ENCODE peak calls at places on chromosome 4, in four cellular contexts. S, X, J and V are unnamed samples.

GRCh38 chr4:164488114-164488513 is 265.8 kb upstream of the SMIM31 start:
- DNase-seq in J (no peak), X (no peak), S (no peak), V (peak; percentile 78)

GRCh38 chr4:180695851-180696250 is 1547.4 kb upstream of the TENM3 start:
- DNase-seq in J (peak; percentile 92), X (no peak), S (no peak), V (peak; percentile 40)

GRCh38 chr4:127889903-127890302 is 9.2 kb downstream of the PLK4 start:
- DNase-seq in S (no peak), X (no peak), J (no peak), V (no peak)

GRCh38 chr4:139934786-139935330 is 219.1 kb downstream of the MAML3 start:
- DNase-seq in X (no peak), S (no peak), J (no peak), V (no peak)

GRCh38 chr4:176289561-176289960 is 20.5 kb upstream of the ASB5 start:
- DNase-seq in J (no peak), X (no peak), S (no peak), V (no peak)

GRCh38 chr4:140152760-140153418 is 1.1 kb downstream of the MAML3 start:
- DNase-seq in S (peak; percentile 58), J (peak; percentile 61), X (peak; percentile 52), V (peak; percentile 43)

GRCh38 chr4:173274744-173275143 is 59.4 kb downstream of the HMGB2 start:
- DNase-seq in X (no peak), S (no peak), J (no peak), V (no peak)

GRCh38 chr4:115090483-115091075 is 22.8 kb downstream of the NDST4 start:
- DNase-seq in X (no peak), J (peak; percentile 22), S (no peak), V (peak; percentile 53)

GRCh38 chr4:76058888-76059426 is 15.6 kb upstream of the ART3 start:
- DNase-seq in S (no peak), X (no peak), J (no peak), V (no peak)

GRCh38 chr4:173805884-173806283 is 275.9 kb upstream of the HAND2 start:
- DNase-seq in X (no peak), J (no peak), S (no peak), V (no peak)

GRCh38 chr4:24321637-24322036 is 262.7 kb downstream of the DHX15 start:
- DNase-seq in J (no peak), X (no peak), S (no peak), V (no peak)

GRCh38 chr4:87781569-87781968 is 17.8 kb upstream of the IBSP start:
- DNase-seq in X (no peak), J (no peak), S (no peak), V (no peak)

GRCh38 chr4:162645381-162645780 is 481.6 kb upstream of the FSTL5 start:
- DNase-seq in J (no peak), S (no peak), X (no peak), V (peak; percentile 18)

GRCh38 chr4:175539498-175539897 is 272.6 kb downstream of the GPM6A start:
- DNase-seq in X (no peak), J (no peak), S (no peak), V (no peak)

GRCh38 chr4:8846046-8846720 is 25.5 kb downstream of the HMX1 start:
- DNase-seq in X (no peak), S (no peak), J (no peak), V (no peak)

GRCh38 chr4:142475663-142476062 is 370.4 kb downstream of the INPP4B start:
- DNase-seq in S (no peak), J (peak; percentile 13), X (no peak), V (peak; percentile 47)

GRCh38 chr4:137414802-137415201 is 117.5 kb downstream of the PCDH18 start:
- DNase-seq in J (no peak), X (no peak), S (no peak), V (no peak)

GRCh38 chr4:1198070-1198844 is 25.9 kb upstream of the SPON2 start:
- DNase-seq in X (no peak), J (no peak), S (no peak), V (no peak)

GRCh38 chr4:139973611-139974010 is 180.4 kb downstream of the MAML3 start:
- DNase-seq in X (no peak), J (peak; percentile 30), S (no peak), V (no peak)

GRCh38 chr4:1249731-1250526 is 999 bp upstream of the CTBP1 start:
- DNase-seq in J (peak; percentile 24), S (no peak), X (peak; percentile 51), V (no peak)

DNA sequence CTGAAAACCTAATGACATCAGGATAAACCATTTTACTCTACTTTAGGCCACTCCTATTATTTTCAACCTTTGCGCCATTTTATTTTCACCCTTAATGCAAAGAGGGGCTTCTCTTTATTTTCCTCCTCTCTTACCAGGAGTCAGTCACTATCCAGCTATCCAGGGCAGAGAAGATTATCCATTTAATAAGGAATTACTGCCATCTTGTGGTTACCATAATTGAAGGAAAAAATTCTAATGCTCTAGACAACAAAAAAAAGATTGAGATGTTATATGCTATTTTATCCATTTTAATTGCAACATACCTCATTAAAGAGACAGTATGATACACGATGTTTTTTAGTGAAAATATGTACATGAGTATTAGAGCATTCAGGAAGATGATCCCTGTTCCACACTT is 514.5 kb upstream of the FAM241A start:
- DNase-seq in J (peak; percentile 48), X (no peak), S (no peak), V (peak; percentile 40)
- TF ChIP-seq CTCF in J (peak; percentile 29), X (peak; percentile 2), S (peak; percentile 37), V (peak; percentile 31)

DNA sequence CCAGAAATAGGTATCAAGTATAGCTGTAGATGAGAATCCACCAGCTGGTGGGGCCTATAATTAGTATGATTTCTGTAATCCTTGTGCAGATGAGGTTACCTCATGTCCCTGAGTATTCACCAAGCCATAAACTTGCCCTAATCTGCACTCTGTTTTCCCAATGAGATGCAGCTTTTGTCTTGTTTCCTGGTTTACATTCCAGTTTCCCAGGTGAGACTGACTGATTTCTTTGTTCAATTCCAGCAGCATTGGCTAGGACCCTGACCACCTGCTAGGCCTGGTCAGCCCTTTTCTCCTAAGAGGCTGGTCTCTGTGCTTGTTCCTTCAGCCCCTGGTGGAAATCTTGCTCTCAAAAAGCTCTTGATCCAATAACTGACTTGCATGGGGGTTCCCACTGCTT is 44.6 kb downstream of the GABRB1 start:
- DNase-seq in S (no peak), X (no peak), J (no peak), V (no peak)
- TF ChIP-seq CTCF in S (no peak), X (no peak), J (no peak), V (no peak)

DNA sequence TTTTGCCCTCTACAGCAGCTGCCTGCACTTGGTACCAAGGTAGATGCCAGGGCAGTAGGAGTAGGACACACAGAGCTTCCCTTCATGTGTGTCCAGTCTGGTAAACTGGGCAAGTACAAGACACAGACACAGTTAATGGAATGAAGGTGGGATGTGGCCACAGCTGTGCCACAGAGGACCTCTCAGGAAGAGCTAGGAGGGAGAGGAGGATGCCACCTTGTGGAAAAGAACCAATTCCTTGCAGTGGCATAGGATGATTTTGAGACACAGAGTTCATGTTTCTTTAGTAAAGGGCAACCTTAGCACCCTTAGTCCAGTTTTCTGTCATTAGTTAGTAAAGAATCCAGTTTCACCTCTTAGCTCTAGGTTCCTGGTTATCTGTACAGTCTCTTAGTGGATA is 36.3 kb upstream of the TBC1D14 start:
- DNase-seq in J (no peak), X (no peak), S (no peak), V (peak; percentile 34)
- TF ChIP-seq CTCF in J (peak; percentile 15), X (no peak), S (no peak), V (no peak)

GRCh38 chr4:6251365-6251764 is 18.3 kb upstream of the WFS1 start:
- DNase-seq in X (no peak), S (no peak), J (no peak), V (no peak)

GRCh38 chr4:6250235-6250983 is 19.2 kb upstream of the WFS1 start:
- DNase-seq in S (no peak), J (peak; percentile 65), X (no peak), V (peak; percentile 74)

GRCh38 chr4:6253111-6253510 is 16.5 kb upstream of the WFS1 start:
- DNase-seq in J (no peak), S (no peak), X (no peak), V (no peak)

GRCh38 chr4:6252051-6252450 is 17.6 kb upstream of the WFS1 start:
- DNase-seq in J (no peak), X (no peak), S (no peak), V (no peak)

DNA sequence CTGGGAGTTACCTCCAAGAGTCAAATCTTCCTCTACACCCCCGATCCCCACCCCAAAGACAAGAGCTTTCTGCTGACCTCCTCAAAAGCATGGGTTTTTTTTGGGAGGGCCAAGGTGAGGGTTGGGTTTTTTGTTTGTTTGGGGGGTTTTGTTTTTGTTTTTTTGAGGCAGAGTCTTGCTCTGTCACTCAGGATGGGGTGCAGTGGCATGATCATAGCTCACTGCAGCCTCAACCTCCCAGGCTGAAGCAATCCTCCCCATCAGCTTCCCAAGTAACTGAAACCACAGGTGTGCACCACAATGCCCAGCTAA is 18.7 kb upstream of the WFS1 start:
- DNase-seq in J (no peak), X (no peak), S (no peak), V (no peak)
- TF ChIP-seq CTCF in J (no peak), X (no peak), S (no peak), V (no peak)

GRCh38 chr4:27176400-27176799 is 315.8 kb downstream of the STIM2 start:
- DNase-seq in X (no peak), S (no peak), J (peak; percentile 32), V (peak; percentile 60)
- TF ChIP-seq CTCF in X (no peak), S (peak; percentile 45), J (peak; percentile 52), V (peak; percentile 69)

DNA sequence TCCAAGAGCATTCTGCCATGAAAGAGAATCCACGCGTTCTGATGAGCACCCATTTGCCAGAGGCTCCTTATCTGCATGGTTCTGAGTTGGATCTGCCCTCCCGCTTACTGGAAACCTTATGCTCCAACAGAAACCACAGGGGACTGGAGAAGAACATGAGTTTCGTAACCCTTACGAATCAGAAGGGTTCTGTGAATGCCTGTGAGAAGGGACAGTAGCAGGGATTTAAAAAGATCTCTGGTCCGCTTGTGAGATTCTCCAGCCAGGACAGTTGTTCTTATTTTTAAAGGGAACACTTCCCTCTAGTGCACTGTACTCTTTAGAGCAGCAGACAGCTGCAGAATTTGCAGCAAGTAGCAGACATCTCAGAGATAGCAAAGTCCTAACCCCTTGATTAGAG is 22.5 kb upstream of the CENPU start:
- DNase-seq in J (peak; percentile 22), X (no peak), S (no peak), V (peak; percentile 70)
- TF ChIP-seq CTCF in J (no peak), X (no peak), S (no peak), V (no peak)

GRCh38 chr4:158259955-158260575 is 49.8 kb downstream of the TMEM144 start:
- DNase-seq in X (no peak), J (peak; percentile 58), S (no peak), V (peak; percentile 56)
- TF ChIP-seq CTCF in X (no peak), J (no peak), S (peak; percentile 38), V (peak; percentile 59)

DNA sequence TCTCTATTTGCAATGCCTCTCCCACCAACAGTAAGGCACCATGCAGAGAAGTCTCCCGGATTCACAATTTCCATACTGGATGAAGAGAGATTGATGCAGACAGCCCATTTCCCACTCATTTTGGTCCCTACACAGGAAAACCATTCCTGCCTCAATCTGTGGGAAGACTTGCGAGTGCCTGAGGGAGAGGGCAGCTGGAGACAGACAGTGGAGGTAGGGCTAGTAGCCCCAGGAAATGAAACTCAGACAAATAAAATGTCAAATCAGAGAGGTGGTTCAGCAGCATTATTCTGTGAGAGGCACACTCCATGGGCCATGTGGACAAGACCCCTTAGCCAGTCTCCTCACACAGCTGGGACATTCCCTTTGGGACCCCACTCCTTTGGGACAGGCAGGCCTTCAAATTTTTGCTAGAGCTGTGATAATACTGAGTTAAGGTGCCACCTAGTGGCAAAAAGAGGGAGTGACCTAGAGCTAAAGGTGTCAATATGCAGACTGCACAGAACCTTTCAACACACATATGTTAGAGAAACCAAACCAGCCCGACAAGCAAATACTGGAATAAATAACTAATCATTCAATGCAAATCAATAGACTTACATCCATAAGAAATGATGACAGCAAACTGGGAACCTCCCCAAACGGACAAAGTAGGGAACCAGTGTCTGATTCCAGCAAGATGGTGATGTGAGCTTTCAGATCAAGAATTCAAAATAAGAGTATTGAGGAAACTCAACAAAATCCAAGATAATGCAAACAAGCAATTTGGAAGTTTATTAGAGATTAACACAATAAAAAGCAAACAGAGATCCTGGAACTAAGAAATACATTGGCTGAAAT is 1865.3 kb upstream of the AGA start:
- DNase-seq in X (no peak), J (peak; percentile 17), S (no peak), V (peak; percentile 69)
- TF ChIP-seq CTCF in X (no peak), J (peak; percentile 65), S (no peak), V (peak; percentile 60)